ENCODE peak calls at places on chromosomes 11 and 22, in seven cellular contexts. B, G, T, J, S, N and A are unnamed samples.

GRCh38 chr22:21761994-21762680 is 26.5 kb upstream of the YPEL1 start:
- DNase-seq in B (no peak), G (no peak), T (no peak), J (no peak), S (no peak), N (no peak), A (no peak)

GRCh38 chr11:27296406-27296994 is 66.5 kb downstream of the CCDC34 start:
- DNase-seq in B (no peak), G (peak; percentile 54), T (no peak), J (no peak), S (no peak), N (no peak), A (peak; percentile 17)

GRCh38 chr11:131629925-131630324 is 259.5 kb downstream of the NTM start:
- DNase-seq in B (no peak), G (no peak), T (no peak), J (no peak), S (no peak), N (no peak), A (no peak)

GRCh38 chr11:12693075-12693473 is 18.9 kb downstream of the TEAD1 start:
- DNase-seq in B (no peak), G (no peak), T (peak; percentile 57), J (no peak), S (no peak), N (no peak), A (no peak)

GRCh38 chr11:85086511-85087284 is 540.4 kb downstream of the DLG2 start:
- DNase-seq in B (no peak), G (no peak), T (no peak), J (no peak), S (no peak), N (no peak), A (no peak)

GRCh38 chr11:596374-596773 is 19.4 kb downstream of the IRF7 start:
- DNase-seq in B (no peak), G (no peak), T (no peak), J (no peak), S (no peak), N (no peak), A (no peak)

GRCh38 chr11:102831128-102831708 is 12.2 kb downstream of the MMP3 start:
- DNase-seq in B (peak; percentile 70), G (peak; percentile 38), T (no peak), J (no peak), S (no peak), N (no peak), A (no peak)

GRCh38 chr11:27465629-27466028 is 7.0 kb downstream of the LGR4 start:
- DNase-seq in B (no peak), G (no peak), T (no peak), J (no peak), S (no peak), N (no peak), A (no peak)

GRCh38 chr11:93000511-93001476 is 31.3 kb downstream of the MTNR1B start:
- DNase-seq in B (no peak), G (peak; percentile 73), T (no peak), J (no peak), S (no peak), N (no peak), A (no peak)

GRCh38 chr11:1793091-1793490 is 29.4 kb upstream of the CTSD start:
- DNase-seq in B (no peak), G (no peak), T (no peak), J (no peak), S (no peak), N (no peak), A (no peak)

GRCh38 chr11:78220218-78221157 is 31.8 kb downstream of the USP35 start:
- DNase-seq in B (no peak), G (no peak), T (no peak), J (no peak), S (no peak), N (peak; percentile 23), A (no peak)

GRCh38 chr22:36325163-36326031 is 62.4 kb downstream of the MYH9 start:
- DNase-seq in B (peak; percentile 83), G (peak; percentile 80), T (peak; percentile 86), J (peak; percentile 63), S (no peak), N (no peak), A (no peak)

GRCh38 chr11:134120921-134121526 is 52.2 kb downstream of the JAM3 start:
- DNase-seq in B (peak; percentile 55), G (no peak), T (peak; percentile 42), J (peak; percentile 49), S (no peak), N (no peak), A (no peak)

GRCh38 chr11:130905512-130905911 is 10.8 kb downstream of the SNX19 start:
- DNase-seq in B (no peak), G (no peak), T (no peak), J (no peak), S (no peak), N (no peak), A (no peak)

GRCh38 chr11:11391796-11392195 is 38.7 kb upstream of the CSNK2A3 start:
- DNase-seq in B (peak; percentile 66), G (peak; percentile 69), T (peak; percentile 47), J (no peak), S (no peak), N (no peak), A (no peak)

GRCh38 chr22:44665115-44665514 is 36.9 kb upstream of the PRR5 start:
- DNase-seq in B (peak; percentile 85), G (no peak), T (no peak), J (peak; percentile 53), S (no peak), N (no peak), A (no peak)

GRCh38 chr11:129023968-129024676 is 81.5 kb upstream of the TP53AIP1 start:
- DNase-seq in B (peak; percentile 44), G (no peak), T (no peak), J (no peak), S (peak; percentile 19), N (no peak), A (no peak)

DNA sequence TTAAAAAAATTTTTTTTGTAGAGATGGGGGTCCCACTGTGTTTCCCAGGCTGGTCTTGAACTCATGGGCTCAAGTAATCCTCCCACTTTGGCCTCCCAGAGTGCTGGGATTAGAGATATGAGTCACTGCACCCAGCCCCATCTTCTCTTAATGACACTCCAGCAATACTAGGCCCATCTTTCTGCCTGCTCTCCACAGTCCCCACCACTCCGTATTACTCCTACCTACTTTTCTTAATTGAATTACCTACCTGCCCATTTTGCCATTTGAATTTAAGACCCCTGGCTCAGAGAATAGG is 2.0 kb upstream of the STIM1 start:
- DNase-seq in B (no peak), G (no peak), T (no peak), J (no peak), S (no peak), N (no peak), A (no peak)
- H3K27ac ChIP-seq in B (no peak overlapping the region), G (no peak overlapping the region), T (no peak overlapping the region), J (no peak overlapping the region), S (peak overlapping the region; percentile 92), N (no peak overlapping the region), A (peak overlapping the region; percentile 98)

GRCh38 chr22:24304067-24304675 is 33.5 kb downstream of the SPECC1L start:
- DNase-seq in B (no peak), G (no peak), T (no peak), J (no peak), S (no peak), N (no peak), A (no peak)

GRCh38 chr22:24310969-24311368 is 40.3 kb downstream of the SPECC1L start:
- DNase-seq in B (no peak), G (no peak), T (no peak), J (no peak), S (no peak), N (no peak), A (no peak)

GRCh38 chr22:24302591-24302990 is 32.0 kb downstream of the SPECC1L start:
- DNase-seq in B (no peak), G (no peak), T (no peak), J (no peak), S (no peak), N (no peak), A (no peak)

GRCh38 chr22:24303007-24303406 is 32.4 kb downstream of the SPECC1L start:
- DNase-seq in B (no peak), G (no peak), T (no peak), J (no peak), S (no peak), N (no peak), A (no peak)

GRCh38 chr22:24305260-24305692 is 34.6 kb downstream of the SPECC1L start:
- DNase-seq in B (no peak), G (no peak), T (no peak), J (no peak), S (peak; percentile 13), N (no peak), A (no peak)
- H3K36me3 ChIP-seq in B (peaks cover 6% of the 10 kb centered on the region), G (peaks cover 81% of the 10 kb centered on the region), T (no peaks in the 10 kb centered on the region), J (peaks cover 39% of the 10 kb centered on the region), S (no peaks in the 10 kb centered on the region), N (peaks cover 4% of the 10 kb centered on the region), A (peaks cover 21% of the 10 kb centered on the region)

DNA sequence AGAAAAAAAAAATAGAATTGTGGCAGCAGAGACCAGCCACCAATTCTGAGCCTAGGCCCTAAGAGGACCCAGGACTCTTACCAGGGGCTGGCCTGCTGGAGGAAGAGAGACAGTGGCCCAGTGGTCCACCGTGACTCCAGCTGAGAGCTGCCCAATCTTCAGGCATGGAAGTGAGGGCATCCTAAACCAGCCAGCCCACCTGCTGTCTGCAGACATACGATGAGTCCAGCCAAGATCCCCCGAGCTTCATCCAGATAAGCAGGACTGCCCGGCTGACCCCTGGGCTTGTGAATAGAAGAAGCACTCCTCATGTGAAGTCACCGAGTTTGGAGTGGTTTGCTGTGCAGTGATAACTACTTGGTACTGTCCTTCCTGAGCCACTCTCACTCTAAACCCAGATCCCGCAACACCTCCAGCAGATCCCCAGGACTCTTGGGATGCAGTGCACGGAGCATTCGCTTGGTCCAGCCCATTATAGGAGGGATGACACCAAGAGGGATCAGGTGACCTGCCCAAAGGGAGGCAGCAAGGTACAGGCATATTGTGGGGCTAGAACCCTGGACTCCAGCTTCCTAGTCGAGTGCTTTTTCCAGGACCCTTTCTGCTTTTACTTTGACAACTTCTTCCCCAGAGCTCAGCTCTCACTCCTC is 41.7 kb upstream of the FGF3 start:
- DNase-seq in B (no peak), G (no peak), T (no peak), J (no peak), S (no peak), N (no peak), A (no peak)
- H3K4me1 ChIP-seq in B (no peaks in the 10 kb centered on the region), G (peaks cover 25% of the 10 kb centered on the region), T (no peaks in the 10 kb centered on the region), J (no peaks in the 10 kb centered on the region), S (no peaks in the 10 kb centered on the region), N (no peaks in the 10 kb centered on the region), A (no peaks in the 10 kb centered on the region)

GRCh38 chr11:80958966-80959365 is 1518.1 kb upstream of the TENM4 start:
- DNase-seq in B (no peak), G (no peak), T (no peak), J (no peak), S (no peak), N (no peak), A (no peak)

GRCh38 chr11:80958414-80958813 is 1517.6 kb upstream of the TENM4 start:
- DNase-seq in B (no peak), G (no peak), T (no peak), J (no peak), S (no peak), N (no peak), A (no peak)

GRCh38 chr11:80960331-80961095 is 1519.7 kb upstream of the TENM4 start:
- DNase-seq in B (no peak), G (no peak), T (no peak), J (no peak), S (no peak), N (no peak), A (no peak)

DNA sequence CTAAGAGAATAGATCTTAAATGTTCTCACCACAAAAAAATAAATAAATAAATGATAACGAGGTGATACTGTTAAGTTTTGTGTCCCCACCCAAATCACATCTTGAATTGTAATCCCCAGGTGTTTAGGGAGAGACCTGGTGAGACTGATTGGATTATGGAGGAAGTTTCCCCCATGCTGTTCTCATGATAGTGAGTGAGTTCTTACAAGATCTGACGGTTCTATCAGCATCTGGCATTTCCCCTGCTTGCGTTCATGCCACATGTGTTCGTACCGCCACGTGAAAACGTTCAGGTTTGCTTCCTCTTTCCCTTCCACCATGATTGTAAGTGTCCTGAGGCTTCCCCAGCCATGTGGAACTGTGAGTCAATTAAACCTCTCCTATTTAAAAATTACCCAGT is 1514.8 kb upstream of the TENM4 start:
- DNase-seq in B (no peak), G (no peak), T (no peak), J (no peak), S (no peak), N (no peak), A (no peak)
- H3K27ac ChIP-seq in B (no peak overlapping the region), G (no peak overlapping the region), T (no peak overlapping the region), J (no peak overlapping the region), S (no peak overlapping the region), N (no peak overlapping the region), A (no peak overlapping the region)